ENCODE peak calls at places on chromosomes 16 and 17, in nine cellular contexts. One of them, this sample, is unnamed.

GRCh38 chr17:81940538-81941483 is 3.7 kb upstream of the PYCR1 start:
- DNase-seq in stomach: no peak
- DNase-seq in BE2C: peak
- DNase-seq in PC-3: no peak
- DNase-seq in activated CD8-positive, alpha-beta T cell treated with anti-CD3 and anti-CD28 coated beads for 36 hours: no peak
- DNase-seq in GM23248: no peak
- DNase-seq in MCF 10A: no peak
- DNase-seq in fibroblast of mammary gland: no peak
- DNase-seq in hepatic stellate cell: no peak
- DNase-seq in this sample: no peak

GRCh38 chr17:418421-418751 is 65.8 kb upstream of the RPH3AL start:
- DNase-seq in stomach: no peak
- DNase-seq in BE2C: no peak
- DNase-seq in PC-3: no peak
- DNase-seq in activated CD8-positive, alpha-beta T cell treated with anti-CD3 and anti-CD28 coated beads for 36 hours: peak
- DNase-seq in GM23248: no peak
- DNase-seq in MCF 10A: no peak
- DNase-seq in fibroblast of mammary gland: no peak
- DNase-seq in hepatic stellate cell: no peak
- DNase-seq in this sample: no peak

GRCh38 chr17:38674013-38674748 is 576 bp downstream of the EPOP start:
- DNase-seq in stomach: peak
- DNase-seq in BE2C: peak
- DNase-seq in PC-3: no peak
- DNase-seq in activated CD8-positive, alpha-beta T cell treated with anti-CD3 and anti-CD28 coated beads for 36 hours: peak
- DNase-seq in GM23248: peak
- DNase-seq in MCF 10A: no peak
- DNase-seq in fibroblast of mammary gland: no peak
- DNase-seq in hepatic stellate cell: no peak
- DNase-seq in this sample: no peak

GRCh38 chr17:41042953-41043352 is 1.7 kb upstream of the KRTAP1-1 start:
- DNase-seq in stomach: no peak
- DNase-seq in BE2C: no peak
- DNase-seq in PC-3: no peak
- DNase-seq in activated CD8-positive, alpha-beta T cell treated with anti-CD3 and anti-CD28 coated beads for 36 hours: no peak
- DNase-seq in GM23248: no peak
- DNase-seq in MCF 10A: no peak
- DNase-seq in fibroblast of mammary gland: no peak
- DNase-seq in hepatic stellate cell: no peak
- DNase-seq in this sample: no peak

GRCh38 chr16:735982-736453 is 4.8 kb downstream of the CIAO3 start:
- DNase-seq in stomach: no peak
- DNase-seq in BE2C: no peak
- DNase-seq in PC-3: no peak
- DNase-seq in activated CD8-positive, alpha-beta T cell treated with anti-CD3 and anti-CD28 coated beads for 36 hours: peak
- DNase-seq in GM23248: no peak
- DNase-seq in MCF 10A: no peak
- DNase-seq in fibroblast of mammary gland: no peak
- DNase-seq in hepatic stellate cell: no peak
- DNase-seq in this sample: no peak

GRCh38 chr16:27977966-27978365 is 85.5 kb downstream of the GSG1L start:
- DNase-seq in stomach: no peak
- DNase-seq in BE2C: no peak
- DNase-seq in PC-3: no peak
- DNase-seq in activated CD8-positive, alpha-beta T cell treated with anti-CD3 and anti-CD28 coated beads for 36 hours: no peak
- DNase-seq in GM23248: peak
- DNase-seq in MCF 10A: no peak
- DNase-seq in fibroblast of mammary gland: peak
- DNase-seq in hepatic stellate cell: no peak
- DNase-seq in this sample: no peak

GRCh38 chr17:1179635-1180433 is at the start of gene ABR:
- DNase-seq in stomach: peak
- DNase-seq in BE2C: no peak
- DNase-seq in PC-3: no peak
- DNase-seq in activated CD8-positive, alpha-beta T cell treated with anti-CD3 and anti-CD28 coated beads for 36 hours: peak
- DNase-seq in GM23248: peak
- DNase-seq in MCF 10A: peak
- DNase-seq in fibroblast of mammary gland: no peak
- DNase-seq in hepatic stellate cell: no peak
- DNase-seq in this sample: no peak

GRCh38 chr16:83404261-83404660 is 403.5 kb upstream of the HSBP1 start:
- DNase-seq in stomach: no peak
- DNase-seq in BE2C: no peak
- DNase-seq in PC-3: no peak
- DNase-seq in activated CD8-positive, alpha-beta T cell treated with anti-CD3 and anti-CD28 coated beads for 36 hours: no peak
- DNase-seq in GM23248: no peak
- DNase-seq in MCF 10A: no peak
- DNase-seq in fibroblast of mammary gland: no peak
- DNase-seq in hepatic stellate cell: no peak
- DNase-seq in this sample: no peak

GRCh38 chr17:76076100-76076764 is 1.7 kb downstream of the GALR2 start:
- DNase-seq in stomach: no peak
- DNase-seq in BE2C: no peak
- DNase-seq in PC-3: no peak
- DNase-seq in activated CD8-positive, alpha-beta T cell treated with anti-CD3 and anti-CD28 coated beads for 36 hours: peak
- DNase-seq in GM23248: no peak
- DNase-seq in MCF 10A: no peak
- DNase-seq in fibroblast of mammary gland: no peak
- DNase-seq in hepatic stellate cell: no peak
- DNase-seq in this sample: no peak